ENCODE peak calls at places on chromosomes 2 and 18, in seven cellular contexts. I, R, M, B, T, V and D are unnamed samples.

GRCh38 chr2:86489542-86489941 is 48.4 kb downstream of the KDM3A start:
- DNase-seq in I (no peak), R (no peak), M (no peak), B (no peak), T (no peak), V (no peak), D (no peak)

GRCh38 chr18:39414009-39414700 is 1848.6 kb upstream of the CELF4 start:
- DNase-seq in I (no peak), R (no peak), M (peak; percentile 45), B (no peak), T (peak; percentile 37), V (no peak), D (no peak)

GRCh38 chr2:66872926-66873714 is 438.2 kb downstream of the MEIS1 start:
- DNase-seq in I (no peak), R (no peak), M (no peak), B (no peak), T (no peak), V (no peak), D (no peak)

GRCh38 chr2:40002339-40002738 is 223.3 kb upstream of the THUMPD2 start:
- DNase-seq in I (no peak), R (no peak), M (no peak), B (no peak), T (no peak), V (no peak), D (no peak)

GRCh38 chr2:16813593-16813992 is 148.0 kb upstream of the CYRIA start:
- DNase-seq in I (no peak), R (no peak), M (no peak), B (no peak), T (no peak), V (no peak), D (no peak)

GRCh38 chr2:96118698-96119388 is 2.5 kb upstream of the ADRA2B start:
- DNase-seq in I (no peak), R (no peak), M (no peak), B (no peak), T (no peak), V (no peak), D (no peak)

GRCh38 chr18:63775166-63775730 is at the start of gene SERPINB7:
- DNase-seq in I (no peak), R (no peak), M (peak; percentile 36), B (no peak), T (no peak), V (no peak), D (no peak)

GRCh38 chr18:76351961-76352581 is 143.0 kb downstream of the ZNF516 start:
- DNase-seq in I (peak; percentile 27), R (no peak), M (peak; percentile 93), B (peak; percentile 43), T (peak; percentile 91), V (peak; percentile 80), D (peak; percentile 43)

GRCh38 chr2:162344617-162344950 is 652 bp downstream of the GCA start:
- DNase-seq in I (no peak), R (no peak), M (no peak), B (no peak), T (no peak), V (no peak), D (no peak)

GRCh38 chr2:150320623-150321022 is 166.8 kb downstream of the RND3 start:
- DNase-seq in I (no peak), R (no peak), M (no peak), B (no peak), T (no peak), V (no peak), D (no peak)

GRCh38 chr2:98502556-98503335 is 58.1 kb downstream of the INPP4A start:
- DNase-seq in I (no peak), R (no peak), M (no peak), B (no peak), T (peak; percentile 86), V (no peak), D (no peak)

GRCh38 chr2:239715202-239715601 is 309.9 kb downstream of the NDUFA10 start:
- DNase-seq in I (no peak), R (no peak), M (no peak), B (no peak), T (no peak), V (no peak), D (no peak)

GRCh38 chr2:657766-658165 is 19.4 kb downstream of the TMEM18 start:
- DNase-seq in I (no peak), R (no peak), M (no peak), B (no peak), T (no peak), V (no peak), D (no peak)

GRCh38 chr2:110858993-110859770 is 126.8 kb downstream of the ACOXL start:
- DNase-seq in I (no peak), R (peak; percentile 62), M (no peak), B (no peak), T (no peak), V (no peak), D (no peak)

DNA sequence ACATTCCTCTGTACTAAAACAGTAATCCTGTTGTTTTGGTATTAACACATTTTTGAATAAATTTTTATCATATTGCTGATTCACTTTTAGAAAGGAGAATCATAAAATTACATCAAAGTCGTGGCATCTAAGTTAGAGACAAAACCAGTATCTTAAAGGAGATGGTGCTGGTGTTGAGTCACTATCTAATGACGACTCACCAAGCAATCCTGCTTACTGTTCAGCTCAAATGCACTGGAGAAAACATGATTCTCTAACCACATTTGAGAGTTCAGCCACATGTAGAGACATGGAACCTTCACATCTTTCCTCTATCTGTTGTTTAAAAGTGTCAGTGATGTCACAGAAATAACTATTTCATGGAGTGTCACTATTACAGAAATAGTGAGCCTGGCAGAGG is 473.8 kb downstream of the TGIF1 start:
- DNase-seq in I (no peak), R (no peak), M (peak; percentile 39), B (no peak), T (peak; percentile 33), V (no peak), D (no peak)
- TF ChIP-seq CTCF in I (no peak), R (no peak), M (no peak), B (no peak), T (no peak), V (no peak), D (no peak)

GRCh38 chr2:84900951-84901350 is 4.5 kb upstream of the TMSB10 start:
- DNase-seq in I (no peak), R (no peak), M (no peak), B (no peak), T (no peak), V (no peak), D (no peak)

GRCh38 chr2:84897773-84898172 is 7.7 kb upstream of the TMSB10 start:
- DNase-seq in I (no peak), R (no peak), M (no peak), B (no peak), T (no peak), V (no peak), D (no peak)

GRCh38 chr2:84899181-84899580 is 6.3 kb upstream of the TMSB10 start:
- DNase-seq in I (no peak), R (no peak), M (no peak), B (no peak), T (no peak), V (no peak), D (no peak)

GRCh38 chr2:84901593-84902120 is 3.8 kb upstream of the TMSB10 start:
- DNase-seq in I (no peak), R (no peak), M (peak; percentile 91), B (no peak), T (peak; percentile 82), V (no peak), D (no peak)

DNA sequence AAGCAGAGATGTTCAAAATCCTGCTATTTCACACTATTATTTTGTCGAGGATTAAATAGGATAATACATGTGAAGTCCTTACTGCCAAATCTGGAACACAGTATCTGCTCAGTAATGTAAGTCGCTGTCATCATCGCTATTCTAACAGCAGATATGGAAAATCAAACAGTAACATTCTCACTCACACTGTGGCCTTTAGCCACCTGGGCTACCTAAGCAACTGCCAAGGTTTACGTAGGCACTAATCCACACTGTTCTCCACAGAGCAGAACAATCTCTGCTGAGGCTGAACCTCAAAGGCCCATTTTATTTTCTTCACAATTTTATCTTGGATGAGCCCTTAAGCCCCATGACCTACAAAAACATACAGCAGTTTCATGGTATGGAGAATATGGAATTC is 5.8 kb upstream of the TMSB10 start:
- DNase-seq in I (peak; percentile 46), R (no peak), M (no peak), B (no peak), T (no peak), V (no peak), D (no peak)
- H3K4me3 ChIP-seq in I (no peak overlapping the region), R (no peak overlapping the region), M (no peak overlapping the region), B (no peak overlapping the region), T (no peak overlapping the region), V (no peak overlapping the region), D (no peak overlapping the region)

GRCh38 chr2:62304429-62305417 is 108.8 kb downstream of the B3GNT2 start:
- DNase-seq in I (no peak), R (peak; percentile 36), M (peak; percentile 86), B (no peak), T (peak; percentile 98), V (peak; percentile 49), D (peak; percentile 65)

GRCh38 chr2:62303818-62304217 is 107.9 kb downstream of the B3GNT2 start:
- DNase-seq in I (no peak), R (no peak), M (no peak), B (no peak), T (no peak), V (no peak), D (no peak)

GRCh38 chr2:62305421-62306176 is 109.7 kb downstream of the B3GNT2 start:
- DNase-seq in I (no peak), R (no peak), M (no peak), B (no peak), T (no peak), V (peak; percentile 44), D (no peak)

GRCh38 chr2:62300925-62301324 is 105.0 kb downstream of the B3GNT2 start:
- DNase-seq in I (no peak), R (no peak), M (no peak), B (no peak), T (no peak), V (no peak), D (no peak)

GRCh38 chr2:62302763-62303435 is 107.0 kb downstream of the B3GNT2 start:
- DNase-seq in I (no peak), R (no peak), M (no peak), B (no peak), T (no peak), V (no peak), D (no peak)
- H3K4me1 ChIP-seq in I (peaks cover 20% of the 10 kb centered on the region), R (no peaks in the 10 kb centered on the region), M (no peaks in the 10 kb centered on the region), B (no peaks in the 10 kb centered on the region), T (peaks cover 33% of the 10 kb centered on the region), V (peaks cover 19% of the 10 kb centered on the region), D (peaks cover 36% of the 10 kb centered on the region)

GRCh38 chr2:132415256-132416079 is 1.1 kb upstream of the GPR39 start:
- DNase-seq in I (no peak), R (no peak), M (peak; percentile 66), B (peak; percentile 5), T (peak; percentile 20), V (no peak), D (peak; percentile 55)

GRCh38 chr2:132416080-132416911 is at the start of gene GPR39:
- DNase-seq in I (peak; percentile 96), R (no peak), M (peak; percentile 96), B (peak; percentile 12), T (peak; percentile 96), V (peak; percentile 29), D (peak; percentile 99)

GRCh38 chr2:132420776-132421175 is 4.2 kb downstream of the GPR39 start:
- DNase-seq in I (no peak), R (no peak), M (no peak), B (no peak), T (no peak), V (no peak), D (no peak)

GRCh38 chr2:132416996-132417395 is 391 bp downstream of the GPR39 start:
- DNase-seq in I (no peak), R (no peak), M (no peak), B (no peak), T (no peak), V (no peak), D (peak; percentile 63)

GRCh38 chr2:132417430-132418035 is 928 bp downstream of the GPR39 start:
- DNase-seq in I (no peak), R (no peak), M (no peak), B (no peak), T (no peak), V (no peak), D (no peak)
- TF ChIP-seq CTCF in I (no peak), R (no peak), M (no peak), B (no peak), T (no peak), V (no peak), D (no peak)